ENCODE peak calls at places on chromosome 11, in ten cellular contexts. I is mammary epithelial cell, A is NB4, M is epithelial cell of esophagus, E is GM12865, R is retinal pigment epithelial cell, G is Peyer's patch, T is dorsolateral prefrontal cortex, S is cardiac muscle cell, V is fibroblast of pulmonary artery. C is an unnamed sample.

GRCh38 chr11:84130646-84131427 is 844.7 kb upstream of the CCDC90B start:
- DNase-seq in A (no peak), T (no peak), V (no peak), S (no peak), E (no peak), I (no peak), G (no peak), M (peak), R (no peak), C (no peak)

GRCh38 chr11:3037041-3037944 is 19.9 kb downstream of the CARS1 start:
- DNase-seq in T (peak), G (peak), A (peak), M (peak), V (peak), S (peak), E (peak), R (no peak), I (peak), C (no peak)

GRCh38 chr11:3685923-3686322 is 14.7 kb upstream of the CHRNA10 start:
- DNase-seq in S (peak), V (no peak), T (no peak), M (no peak), R (no peak), G (no peak), I (no peak), A (no peak), E (no peak), C (no peak)

GRCh38 chr11:62179995-62180394 is 10.0 kb upstream of the SCGB1D1 start:
- DNase-seq in I (no peak), V (no peak), E (no peak), R (no peak), A (no peak), G (no peak), S (no peak), T (no peak), M (no peak), C (no peak)

GRCh38 chr11:44398266-44399045 is 88.5 kb upstream of the ALX4 start:
- DNase-seq in R (no peak), S (no peak), E (no peak), T (no peak), A (peak), G (no peak), I (no peak), V (no peak), M (no peak), C (no peak)

GRCh38 chr11:17276236-17277023 is at the start of gene NUCB2:
- DNase-seq in G (peak), R (peak), E (peak), A (peak), M (peak), V (peak), S (peak), I (peak), T (peak), C (peak)

GRCh38 chr11:117875397-117876048 is 935 bp downstream of the FXYD6 start:
- DNase-seq in S (no peak), T (peak), V (no peak), G (no peak), R (no peak), I (no peak), M (no peak), A (no peak), E (no peak), C (no peak)

GRCh38 chr11:112334381-112334780 is 73.7 kb upstream of the PLET1 start:
- DNase-seq in A (no peak), I (peak), S (no peak), R (no peak), M (peak), T (no peak), E (no peak), G (no peak), V (no peak), C (no peak)

GRCh38 chr11:106988151-106988806 is 30.0 kb downstream of the GUCY1A2 start:
- DNase-seq in T (no peak), V (peak), E (no peak), S (peak), M (peak), A (peak), G (no peak), I (no peak), R (peak), C (peak)

GRCh38 chr11:71452354-71453020 is 516 bp upstream of the NADSYN1 start:
- DNase-seq in G (peak), E (peak), V (peak), A (peak), M (peak), I (no peak), S (peak), T (peak), R (no peak), C (peak)

GRCh38 chr11:134069426-134069921 is 602 bp downstream of the JAM3 start:
- DNase-seq in G (no peak), A (no peak), V (peak), T (no peak), M (no peak), I (no peak), E (no peak), R (no peak), S (peak), C (no peak)

GRCh38 chr11:80837051-80837450 is 1396.2 kb upstream of the TENM4 start:
- DNase-seq in I (no peak), A (no peak), S (no peak), M (no peak), V (no peak), R (no peak), T (no peak), G (no peak), E (no peak), C (no peak)

GRCh38 chr11:36376315-36376887 is 80.3 kb downstream of the PRR5L start:
- DNase-seq in M (peak), V (peak), I (peak), E (no peak), A (no peak), R (no peak), G (no peak), S (peak), T (no peak), C (no peak)

GRCh38 chr11:72932132-72932570 is 117.9 kb downstream of the ATG16L2 start:
- DNase-seq in M (no peak), V (peak), E (no peak), I (peak), A (no peak), G (no peak), T (no peak), R (no peak), S (peak), C (peak)

GRCh38 chr11:19595840-19596751 is 116.5 kb upstream of the NAV2 start:
- DNase-seq in V (peak), M (peak), S (peak), A (no peak), G (no peak), E (no peak), R (peak), T (no peak), I (peak), C (peak)

GRCh38 chr11:19680824-19681368 is 31.7 kb upstream of the NAV2 start:
- DNase-seq in A (no peak), V (no peak), S (no peak), G (no peak), T (no peak), I (no peak), M (peak), E (no peak), R (peak), C (no peak)

GRCh38 chr11:7031346-7031957 is 11.2 kb downstream of the NLRP14 start:
- DNase-seq in R (no peak), S (no peak), T (no peak), G (no peak), I (no peak), A (no peak), M (no peak), V (no peak), E (no peak), C (no peak)

GRCh38 chr11:19088791-19089190 is 28.2 kb upstream of the ZDHHC13 start:
- DNase-seq in T (no peak), R (no peak), E (no peak), I (no peak), G (no peak), A (no peak), S (no peak), M (no peak), V (no peak), C (no peak)

GRCh38 chr11:11973361-11973800 is 35.0 kb downstream of the DKK3 start:
- DNase-seq in A (no peak), E (no peak), G (no peak), I (no peak), T (peak), S (peak), R (no peak), V (peak), M (no peak), C (no peak)

GRCh38 chr11:73716153-73717056 is 44.5 kb downstream of the RAB6A start:
- DNase-seq in M (no peak), A (peak), T (no peak), R (no peak), I (no peak), E (no peak), V (peak), S (peak), G (no peak), C (no peak)

GRCh38 chr11:57325735-57326048 is 940 bp upstream of the TNKS1BP1 start:
- DNase-seq in R (no peak), V (no peak), S (no peak), E (no peak), T (no peak), M (no peak), I (no peak), A (no peak), G (no peak), C (no peak)

GRCh38 chr11:114301927-114302326 is 5.7 kb downstream of the NNMT start:
- DNase-seq in A (no peak), I (no peak), V (no peak), E (no peak), S (no peak), G (no peak), R (no peak), M (no peak), T (no peak), C (no peak)

GRCh38 chr11:130671801-130672700 is 223.6 kb downstream of the ADAMTS15 start:
- DNase-seq in R (peak), M (peak), I (peak), S (peak), A (no peak), V (peak), G (no peak), E (no peak), T (peak), C (peak)

GRCh38 chr11:60786811-60787567 is 1.9 kb downstream of the MS4A10 start:
- DNase-seq in V (peak), I (no peak), A (no peak), G (no peak), R (peak), S (peak), M (no peak), E (no peak), T (no peak), C (no peak)

DNA sequence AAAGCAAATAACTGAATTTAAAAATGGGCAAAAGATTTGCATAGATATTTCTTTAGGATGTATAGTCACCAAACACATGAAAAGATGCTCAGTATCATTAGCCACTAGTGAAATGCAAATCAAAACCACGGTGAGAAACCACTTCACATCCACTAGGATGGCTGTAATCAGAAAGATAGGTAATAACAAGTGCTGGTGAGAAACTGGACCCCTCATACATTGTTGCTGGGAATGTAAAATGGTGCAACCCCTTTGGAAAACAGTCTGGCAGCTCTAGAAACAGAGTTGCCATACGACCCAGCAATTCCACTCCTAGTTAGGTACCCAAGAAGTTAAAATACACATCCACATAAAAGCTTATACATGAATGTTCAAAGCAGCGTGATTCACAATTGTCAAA is 16.3 kb downstream of the RPUSD4 start:
- DNase-seq in A (no peak), G (no peak), I (no peak), V (no peak), T (no peak), M (no peak), R (no peak), E (no peak), S (no peak), C (no peak)
- H3K4me3 ChIP-seq in A (no peak), G (no peak), I (no peak), V (no peak), T (no peak), M (no peak), R (no peak), E (no peak), S (no peak), C (no peak)

GRCh38 chr11:257766-258493 is 20.3 kb upstream of the NLRP6 start:
- DNase-seq in I (no peak), R (no peak), G (no peak), V (no peak), M (no peak), A (peak), T (no peak), E (peak), S (no peak), C (no peak)
- TF ChIP-seq CTCF in I (peak), R (peak), G (peak), V (peak), M (peak), A (no peak), T (no peak), E (peak), S (peak), C (peak)

DNA sequence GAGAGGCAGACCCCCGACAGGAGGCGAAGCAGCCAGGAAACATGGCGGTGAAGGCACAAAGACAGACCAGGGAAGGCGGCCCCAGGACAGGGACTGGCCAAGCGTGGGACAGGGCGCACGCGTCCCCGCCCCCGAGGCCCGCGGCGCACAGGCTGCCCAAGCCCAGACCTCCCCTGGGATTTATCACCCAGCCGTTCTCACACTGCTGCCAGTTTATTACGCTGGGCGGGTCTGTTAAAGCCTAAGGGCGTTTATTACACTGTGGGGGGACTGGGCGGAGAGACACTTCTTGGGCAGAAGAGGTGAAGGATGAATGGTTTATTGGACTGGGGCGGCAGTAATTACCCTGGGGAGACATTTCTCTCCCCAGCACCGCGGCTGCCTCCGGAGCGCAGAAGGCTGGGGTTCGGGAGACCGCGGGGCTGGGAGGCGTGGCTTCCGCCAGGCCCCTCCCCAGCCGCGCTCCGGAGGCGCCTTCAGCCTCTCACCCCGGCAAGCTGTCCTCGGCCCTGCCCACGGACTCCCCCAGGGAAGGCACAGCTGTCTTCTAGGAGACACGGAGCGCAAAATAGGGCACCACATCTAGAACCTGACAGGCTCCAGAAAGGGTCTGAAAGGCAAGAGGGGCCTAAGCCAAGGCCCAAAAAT is 47.1 kb downstream of the SLC22A12 start:
- DNase-seq in T (no peak), G (peak), I (no peak), V (no peak), A (peak), M (no peak), S (peak), R (no peak), E (no peak), C (no peak)
- H3K4me3 ChIP-seq in T (peak), G (peak), I (no peak), V (no peak), A (peak), M (no peak), S (no peak), R (no peak), E (no peak), C (no peak)

GRCh38 chr11:68213555-68214172 is 568 bp upstream of the KMT5B start:
- DNase-seq in V (peak), I (peak), A (peak), S (peak), E (peak), M (peak), G (peak), T (peak), R (peak), C (peak)
- TF ChIP-seq CTCF in V (no peak), I (no peak), A (no peak), S (no peak), E (no peak), M (no peak), G (peak), T (peak), R (no peak), C (no peak)

GRCh38 chr11:1162498-1163311 is 5.0 kb downstream of the MUC5AC start:
- DNase-seq in M (no peak), T (no peak), E (no peak), I (no peak), G (no peak), V (no peak), R (no peak), A (no peak), S (no peak), C (no peak)
- H3K4me3 ChIP-seq in M (no peak), T (no peak), E (no peak), I (no peak), G (no peak), V (no peak), R (no peak), A (no peak), S (no peak), C (no peak)

GRCh38 chr11:104332110-104332509 is 168.2 kb upstream of the PDGFD start:
- DNase-seq in R (no peak), V (no peak), A (peak), I (no peak), T (no peak), G (no peak), E (peak), S (no peak), M (peak), C (no peak)
- TF ChIP-seq CTCF in R (peak), V (peak), A (peak), I (peak), T (no peak), G (peak), E (peak), S (peak), M (peak), C (no peak)

GRCh38 chr11:67437082-67437821 is at the start of gene PTPRCAP:
- DNase-seq in A (peak), S (peak), R (no peak), I (no peak), M (no peak), V (no peak), T (no peak), E (peak), G (peak), C (no peak)
- H3K4me3 ChIP-seq in A (peak), S (no peak), R (no peak), I (no peak), M (no peak), V (no peak), T (no peak), E (peak), G (peak), C (no peak)

GRCh38 chr11:95668113-95668512 is 121.5 kb downstream of the FAM76B start:
- DNase-seq in M (no peak), I (no peak), V (no peak), E (no peak), R (no peak), T (no peak), A (no peak), G (no peak), S (no peak), C (no peak)
- TF ChIP-seq CTCF in M (no peak), I (no peak), V (no peak), E (no peak), R (no peak), T (no peak), A (no peak), G (no peak), S (no peak), C (no peak)

GRCh38 chr11:9776203-9776602 is 112.3 kb downstream of the SWAP70 start:
- DNase-seq in G (no peak), S (no peak), M (no peak), R (no peak), T (no peak), A (no peak), V (no peak), E (no peak), I (no peak), C (no peak)
- H3K4me3 ChIP-seq in G (no peak), S (peak), M (no peak), R (no peak), T (no peak), A (no peak), V (no peak), E (no peak), I (no peak), C (peak)

GRCh38 chr11:65392186-65392829 is 5.9 kb downstream of the FRMD8 start:
- DNase-seq in E (no peak), S (no peak), T (no peak), V (no peak), G (no peak), R (no peak), A (no peak), M (no peak), I (no peak), C (no peak)
- TF ChIP-seq CTCF in E (no peak), S (no peak), T (no peak), V (no peak), G (no peak), R (no peak), A (no peak), M (no peak), I (no peak), C (no peak)

C was measured in AG09309.